ENCODE peak calls at places on chromosomes 13 and 19, in ten cellular contexts. U is fibroblast of lung, Z is lower lobe of right lung, P is heart right ventricle, T is tibial artery, B is uterus, V is OCI-LY7, H is astrocyte of the spinal cord, F is coronary artery, W is bronchial epithelial cell. I is an unnamed sample.

GRCh38 chr19:2273356-2274184 is 8.4 kb downstream of the PEAK3 start:
- DNase-seq in U (peak), Z (peak), P (peak), T (peak), B (peak), V (peak), H (peak), F (peak), W (peak), I (peak)

GRCh38 chr19:40303765-40304164 is 18.6 kb upstream of the AKT2 start:
- DNase-seq in U (no peak), Z (no peak), P (no peak), T (no peak), B (no peak), V (no peak), H (no peak), F (no peak), W (no peak), I (no peak)

GRCh38 chr19:58558066-58558622 is at the start of gene UBE2M:
- DNase-seq in U (no peak), Z (peak), P (peak), T (peak), B (peak), V (peak), H (peak), F (peak), W (no peak), I (peak)

GRCh38 chr13:39773833-39774232 is 118.4 kb downstream of the COG6 start:
- DNase-seq in U (peak), Z (no peak), P (no peak), T (no peak), B (no peak), V (no peak), H (peak), F (no peak), W (no peak), I (no peak)

GRCh38 chr13:113047587-113047986 is 58.0 kb upstream of the F7 start:
- DNase-seq in U (no peak), Z (peak), P (peak), T (no peak), B (no peak), V (no peak), H (no peak), F (no peak), W (no peak), I (no peak)

GRCh38 chr13:91652389-91652788 is 254.0 kb downstream of the GPC5 start:
- DNase-seq in U (no peak), Z (no peak), P (no peak), T (no peak), B (no peak), V (no peak), H (no peak), F (no peak), W (peak), I (peak)

GRCh38 chr19:3434630-3435553 is 45.4 kb downstream of the SMIM24 start:
- DNase-seq in U (peak), Z (peak), P (peak), T (peak), B (peak), V (peak), H (peak), F (peak), W (peak), I (peak)

GRCh38 chr19:54462072-54462712 is 1.4 kb downstream of the LENG9 start:
- DNase-seq in U (no peak), Z (peak), P (no peak), T (no peak), B (no peak), V (no peak), H (no peak), F (no peak), W (no peak), I (no peak)

GRCh38 chr19:53055117-53055516 is 10.6 kb downstream of the ERVV-2 start:
- DNase-seq in U (no peak), Z (no peak), P (no peak), T (no peak), B (no peak), V (no peak), H (no peak), F (no peak), W (peak), I (peak)

GRCh38 chr19:30719189-30719990 is 347.2 kb downstream of the ZNF536 start:
- DNase-seq in U (peak), Z (peak), P (peak), T (no peak), B (peak), V (no peak), H (peak), F (no peak), W (no peak), I (peak)

GRCh38 chr19:54390942-54391577 is 24.2 kb upstream of the TTYH1 start:
- DNase-seq in U (peak), Z (no peak), P (no peak), T (no peak), B (no peak), V (peak), H (peak), F (no peak), W (peak), I (peak)

GRCh38 chr13:113610266-113610665 is 25.7 kb downstream of the TFDP1 start:
- DNase-seq in U (no peak), Z (no peak), P (no peak), T (no peak), B (no peak), V (no peak), H (no peak), F (no peak), W (no peak), I (no peak)

GRCh38 chr13:29681859-29682258 is 86.4 kb upstream of the SLC7A1 start:
- DNase-seq in U (no peak), Z (no peak), P (no peak), T (no peak), B (no peak), V (no peak), H (no peak), F (no peak), W (no peak), I (no peak)

GRCh38 chr13:44397766-44398223 is 24.2 kb downstream of the SERP2 start:
- DNase-seq in U (no peak), Z (no peak), P (no peak), T (no peak), B (no peak), V (no peak), H (peak), F (peak), W (no peak), I (no peak)

GRCh38 chr13:99800004-99800403 is 171.6 kb downstream of the ZIC5 start:
- DNase-seq in U (no peak), Z (no peak), P (no peak), T (no peak), B (no peak), V (no peak), H (no peak), F (no peak), W (no peak), I (no peak)

GRCh38 chr13:71577127-71577526 is 289.9 kb downstream of the DACH1 start:
- DNase-seq in U (no peak), Z (no peak), P (no peak), T (no peak), B (no peak), V (no peak), H (peak), F (no peak), W (peak), I (peak)

GRCh38 chr13:37640499-37640898 is 41.9 kb upstream of the POSTN start:
- DNase-seq in U (peak), Z (no peak), P (no peak), T (no peak), B (no peak), V (peak), H (peak), F (no peak), W (peak), I (peak)

GRCh38 chr13:111577956-111578595 is 257.6 kb downstream of the TEX29 start:
- DNase-seq in U (no peak), Z (no peak), P (no peak), T (no peak), B (no peak), V (no peak), H (no peak), F (no peak), W (no peak), I (no peak)

GRCh38 chr13:50080158-50080855 is 65.1 kb downstream of the KCNRG start:
- DNase-seq in U (peak), Z (no peak), P (no peak), T (peak), B (peak), V (peak), H (peak), F (no peak), W (peak), I (peak)

GRCh38 chr19:17402982-17403855 is 2.2 kb downstream of the BST2 start:
- DNase-seq in U (no peak), Z (no peak), P (peak), T (no peak), B (no peak), V (peak), H (no peak), F (no peak), W (no peak), I (peak)

GRCh38 chr19:47735131-47735530 is 10.2 kb upstream of the NOP53 start:
- DNase-seq in U (no peak), Z (no peak), P (no peak), T (no peak), B (no peak), V (no peak), H (no peak), F (no peak), W (no peak), I (no peak)

GRCh38 chr13:91725646-91726045 is 327.2 kb downstream of the GPC5 start:
- DNase-seq in U (no peak), Z (no peak), P (no peak), T (no peak), B (no peak), V (no peak), H (no peak), F (no peak), W (no peak), I (no peak)

GRCh38 chr19:27657271-27658051 is 1555.5 kb downstream of the UQCRFS1 start:
- DNase-seq in U (no peak), Z (no peak), P (no peak), T (no peak), B (no peak), V (no peak), H (no peak), F (peak), W (no peak), I (peak)

DNA sequence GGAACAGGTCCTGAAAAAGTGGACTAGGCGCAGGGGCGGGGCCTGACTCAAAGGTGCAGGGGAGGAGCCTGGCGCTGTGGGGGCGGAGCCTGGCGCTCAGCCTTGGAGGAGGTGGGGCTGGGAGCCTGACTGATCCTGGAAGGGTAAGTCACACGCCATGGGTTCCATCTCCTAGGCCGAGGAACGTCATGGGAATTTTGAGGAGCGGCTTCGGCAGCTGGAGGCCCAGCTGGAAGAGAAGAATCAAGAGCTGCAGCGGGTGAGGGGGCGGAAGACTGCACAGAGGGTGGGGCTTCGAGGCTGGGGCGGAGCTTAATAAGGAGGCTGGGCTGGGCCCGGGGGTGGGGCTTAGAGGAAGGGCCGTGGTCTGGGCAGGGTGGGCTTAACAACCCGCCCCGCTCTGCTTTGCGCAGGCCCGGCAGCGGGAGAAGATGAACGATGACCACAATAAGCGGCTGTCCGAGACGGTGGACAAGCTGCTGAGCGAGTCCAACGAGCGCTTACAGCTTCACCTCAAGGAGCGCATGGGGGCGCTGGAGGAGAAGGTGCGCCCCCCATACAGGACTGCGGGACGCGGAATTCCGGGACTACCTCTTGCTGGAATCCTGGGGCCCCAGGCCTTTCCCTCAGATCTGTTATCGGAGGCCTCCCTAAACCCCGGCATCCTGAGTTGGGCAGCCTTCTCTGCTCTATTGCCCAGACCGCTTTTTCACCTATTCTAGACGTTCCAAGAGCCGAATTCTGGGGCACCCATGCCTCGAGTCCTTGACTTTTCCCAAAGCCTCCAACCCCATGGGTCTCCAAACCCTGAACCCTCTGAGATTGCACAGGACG is 14.5 kb downstream of the PPFIA3 start:
- DNase-seq in U (peak), Z (peak), P (peak), T (no peak), B (peak), V (peak), H (peak), F (no peak), W (peak), I (peak)
- H3K4me3 ChIP-seq in U (no peak), Z (peak), P (peak), T (peak), B (no peak), V (peak), H (peak), F (peak), W (peak), I (peak)

GRCh38 chr19:6270822-6271221 is 9.0 kb downstream of the MLLT1 start:
- DNase-seq in U (no peak), Z (no peak), P (no peak), T (no peak), B (no peak), V (no peak), H (no peak), F (no peak), W (no peak), I (no peak)

GRCh38 chr19:6270076-6270745 is 9.6 kb downstream of the MLLT1 start:
- DNase-seq in U (no peak), Z (no peak), P (no peak), T (no peak), B (no peak), V (no peak), H (no peak), F (no peak), W (no peak), I (no peak)

GRCh38 chr19:6271721-6272410 is 7.9 kb downstream of the MLLT1 start:
- DNase-seq in U (peak), Z (peak), P (peak), T (peak), B (peak), V (no peak), H (peak), F (no peak), W (no peak), I (peak)

GRCh38 chr19:6272411-6272791 is 7.4 kb downstream of the MLLT1 start:
- DNase-seq in U (no peak), Z (no peak), P (no peak), T (no peak), B (no peak), V (no peak), H (peak), F (no peak), W (no peak), I (no peak)

GRCh38 chr19:6271251-6271650 is 8.5 kb downstream of the MLLT1 start:
- DNase-seq in U (peak), Z (no peak), P (no peak), T (no peak), B (no peak), V (no peak), H (no peak), F (no peak), W (no peak), I (no peak)
- TF ChIP-seq CTCF in U (peak), Z (peak), P (no peak), T (no peak), B (peak), V (peak), H (peak), F (no peak), W (no peak), I (no peak)

DNA sequence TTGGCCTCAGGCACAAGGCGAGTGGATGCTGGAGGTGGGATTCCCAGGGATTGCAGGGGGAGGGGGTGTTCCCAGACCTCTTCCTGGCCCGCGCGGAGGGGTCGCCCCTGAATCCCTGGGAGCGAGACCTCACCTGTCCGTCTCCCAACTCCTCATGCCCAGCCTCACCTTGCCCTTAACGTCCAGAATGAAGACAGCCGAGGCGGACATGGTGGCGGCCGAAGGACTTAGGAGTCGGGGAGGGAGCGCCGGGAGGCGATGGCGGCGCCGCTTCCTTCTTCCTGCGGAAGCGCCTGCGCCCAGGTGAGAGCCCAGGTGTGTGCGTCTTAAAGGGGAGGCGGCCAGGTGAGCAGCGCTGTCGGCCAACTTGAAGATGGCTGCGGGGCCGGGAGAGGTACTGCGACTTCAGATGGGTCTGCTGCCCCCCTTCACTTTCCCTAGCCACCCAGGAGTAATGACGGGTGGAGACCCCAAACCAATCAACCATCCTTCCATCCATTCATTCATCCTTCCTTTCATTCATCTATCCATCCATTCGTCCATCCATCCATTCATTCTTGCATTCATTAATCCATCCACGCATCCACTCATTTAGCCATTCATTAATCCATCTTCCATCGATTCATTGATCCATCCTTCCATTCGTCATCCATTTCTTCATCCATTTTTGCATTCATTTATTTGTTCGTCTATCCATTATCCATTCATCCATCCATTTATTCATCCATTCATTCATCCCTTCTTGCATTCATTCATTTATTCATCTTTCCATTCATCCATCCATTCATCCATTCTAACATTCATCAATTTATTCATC is at the start of gene AP1M2:
- DNase-seq in U (no peak), Z (peak), P (no peak), T (no peak), B (no peak), V (no peak), H (no peak), F (no peak), W (peak), I (peak)
- H3K4me3 ChIP-seq in U (no peak), Z (peak), P (no peak), T (no peak), B (no peak), V (no peak), H (no peak), F (no peak), W (peak), I (peak)

DNA sequence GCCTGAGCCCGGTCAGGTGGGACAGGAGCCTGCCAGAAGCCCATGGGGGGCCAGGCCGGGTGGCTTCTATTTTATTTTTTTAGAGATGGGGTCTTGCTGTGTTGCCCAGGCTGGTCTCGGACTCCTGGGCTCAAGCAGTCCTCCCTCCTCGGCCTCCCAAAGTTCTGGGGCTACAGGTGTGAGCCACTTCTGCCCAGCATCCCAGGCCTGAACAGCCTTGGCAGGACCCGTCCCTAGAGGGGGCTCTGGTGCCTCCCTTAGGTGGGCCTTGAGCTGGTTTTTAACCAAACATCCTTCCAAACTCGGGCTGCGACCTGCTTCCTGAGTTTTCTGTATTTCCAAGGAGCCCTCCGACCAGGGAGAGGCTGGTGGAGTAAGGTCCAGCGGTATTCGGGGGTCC is 10.5 kb downstream of the COMP start:
- DNase-seq in U (no peak), Z (no peak), P (no peak), T (no peak), B (no peak), V (peak), H (no peak), F (no peak), W (no peak), I (no peak)
- TF ChIP-seq CTCF in U (no peak), Z (no peak), P (no peak), T (no peak), B (no peak), V (peak), H (peak), F (no peak), W (no peak), I (no peak)

GRCh38 chr13:105796081-105796480 is 739.4 kb downstream of the EFNB2 start:
- DNase-seq in U (no peak), Z (no peak), P (no peak), T (no peak), B (no peak), V (no peak), H (no peak), F (no peak), W (no peak), I (no peak)
- H3K4me3 ChIP-seq in U (no peak), Z (no peak), P (no peak), T (no peak), B (no peak), V (no peak), H (no peak), F (no peak), W (no peak), I (no peak)

DNA sequence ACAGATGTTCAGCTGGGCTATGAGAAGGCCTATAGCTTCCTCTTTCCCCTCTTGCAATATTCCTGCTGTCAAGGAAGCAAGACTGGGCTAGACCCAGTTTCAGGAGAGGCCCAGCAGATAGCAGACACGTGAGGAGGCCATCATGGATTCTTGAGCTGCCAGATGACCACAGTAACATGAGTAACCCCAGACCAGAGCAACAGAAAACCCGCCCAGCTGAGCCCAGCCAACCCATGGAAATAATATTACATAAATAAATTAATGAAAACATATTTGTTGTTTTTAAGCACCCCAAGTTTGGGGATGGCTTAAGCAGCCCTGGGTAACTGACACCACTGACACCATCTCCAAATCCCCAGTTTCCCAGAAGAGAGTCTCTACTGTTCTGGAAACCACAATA is 50.2 kb upstream of the PDCD5 start:
- DNase-seq in U (no peak), Z (no peak), P (no peak), T (no peak), B (no peak), V (no peak), H (no peak), F (no peak), W (no peak), I (no peak)
- TF ChIP-seq CTCF in U (no peak), Z (no peak), P (no peak), T (no peak), B (no peak), V (no peak), H (no peak), F (no peak), W (no peak), I (no peak)

GRCh38 chr19:1259206-1259872 is 9.8 kb upstream of the CIRBP start:
- DNase-seq in U (peak), Z (peak), P (peak), T (peak), B (peak), V (peak), H (peak), F (peak), W (peak), I (peak)
- H3K4me3 ChIP-seq in U (no peak), Z (peak), P (peak), T (peak), B (peak), V (peak), H (no peak), F (peak), W (no peak), I (no peak)